ENCODE peak calls at places on chromosomes 12 and 14, in six cellular contexts. R, L, H, Y, X and S are unnamed samples.

GRCh38 chr12:109461049-109461845 is 15.9 kb downstream of the KCTD10 start:
- DNase-seq in X (peak), H (no peak), Y (no peak), L (no peak), R (peak), S (no peak)

GRCh38 chr14:57502581-57503254 is 9.1 kb upstream of the CCDC198 start:
- DNase-seq in L (no peak), Y (no peak), X (no peak), H (no peak), R (no peak), S (no peak)

GRCh38 chr12:27081668-27082091 is 698 bp downstream of the C12orf71 start:
- DNase-seq in L (no peak), Y (peak), X (peak), R (peak), H (no peak), S (peak)

GRCh38 chr14:60095781-60096450 is 4.2 kb downstream of the PCNX4 start:
- DNase-seq in Y (no peak), L (no peak), R (peak), H (no peak), X (peak), S (no peak)

GRCh38 chr12:94059394-94060368 is 88.7 kb upstream of the PLXNC1 start:
- DNase-seq in R (no peak), H (no peak), Y (no peak), X (no peak), L (no peak), S (no peak)

GRCh38 chr12:118357327-118358007 is 15.2 kb downstream of the TAOK3 start:
- DNase-seq in R (peak), Y (no peak), L (no peak), X (peak), H (no peak), S (no peak)

GRCh38 chr14:91281346-91281745 is 36.8 kb upstream of the GPR68 start:
- DNase-seq in X (no peak), L (no peak), R (peak), H (no peak), Y (no peak), S (no peak)

GRCh38 chr14:65356327-65356836 is 56.1 kb upstream of the FUT8 start:
- DNase-seq in Y (peak), R (peak), L (no peak), H (no peak), X (peak), S (peak)

GRCh38 chr12:69910739-69911138 is 85.7 kb downstream of the MYRFL start:
- DNase-seq in R (no peak), Y (no peak), L (no peak), X (no peak), H (no peak), S (no peak)

GRCh38 chr14:72409047-72409446 is 476.8 kb downstream of the RGS6 start:
- DNase-seq in Y (no peak), X (no peak), L (no peak), R (no peak), H (no peak), S (no peak)

GRCh38 chr14:64026600-64026999 is 173.8 kb downstream of the SYNE2 start:
- DNase-seq in H (no peak), R (no peak), L (no peak), Y (no peak), X (no peak), S (no peak)

GRCh38 chr14:32939254-32940065 is 781 bp downstream of the NPAS3 start:
- DNase-seq in Y (peak), R (peak), H (peak), X (peak), L (peak), S (peak)

GRCh38 chr12:4809449-4810218 is 89.4 kb downstream of the GALNT8 start:
- DNase-seq in X (no peak), L (peak), R (no peak), Y (no peak), H (peak), S (peak)

GRCh38 chr14:22641851-22642250 is 2.3 kb downstream of the OR6J1 start:
- DNase-seq in X (no peak), H (no peak), L (no peak), R (no peak), Y (no peak), S (no peak)

GRCh38 chr12:6452908-6453630 is 1.2 kb downstream of the TAPBPL start:
- DNase-seq in H (no peak), X (no peak), Y (no peak), R (no peak), L (no peak), S (no peak)

GRCh38 chr12:85877459-85877858 is 3.4 kb downstream of the NTS start:
- DNase-seq in L (no peak), R (no peak), H (no peak), X (no peak), Y (no peak), S (no peak)

GRCh38 chr14:65230287-65230728 is 128.0 kb upstream of the MAX start:
- DNase-seq in H (no peak), R (no peak), X (no peak), Y (no peak), L (no peak), S (no peak)

GRCh38 chr12:52615208-52615868 is 3.0 kb downstream of the KRT73 start:
- DNase-seq in R (peak), H (peak), L (no peak), Y (no peak), X (no peak), S (peak)
- H2AFZ ChIP-seq in R (no peak), H (no peak), L (no peak), Y (no peak), X (no peak), S (no peak)

GRCh38 chr12:128267651-128268347 is 829 bp downstream of the TMEM132C start:
- DNase-seq in Y (no peak), H (peak), X (no peak), L (no peak), R (no peak), S (peak)
- H3K4ac ChIP-seq in Y (no peak), H (no peak), X (no peak), L (no peak), R (no peak), S (no peak)

DNA sequence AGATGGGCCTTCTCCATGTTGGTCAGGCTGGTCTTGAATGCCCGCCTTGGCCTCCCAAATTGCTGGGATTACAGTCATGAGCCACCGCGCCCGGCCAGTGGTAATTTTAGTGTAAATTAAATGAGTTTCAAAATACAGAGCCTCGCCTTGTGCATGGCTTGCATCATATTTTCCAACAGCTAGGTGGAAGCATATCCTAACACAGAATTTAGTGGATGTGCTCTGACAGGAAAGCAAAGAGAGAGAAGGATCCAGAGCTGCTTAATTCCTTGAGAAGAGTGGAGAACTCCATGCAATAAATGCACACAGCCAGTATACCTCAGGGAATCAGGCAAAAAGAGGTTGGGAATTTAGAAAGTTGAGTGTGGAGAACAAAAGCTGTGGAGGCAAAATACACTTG is 2.5 kb downstream of the OR6C2 start:
- DNase-seq in L (no peak), Y (no peak), X (no peak), H (no peak), R (no peak), S (no peak)
- H2AFZ ChIP-seq in L (no peak), Y (no peak), X (no peak), H (no peak), R (no peak), S (no peak)

DNA sequence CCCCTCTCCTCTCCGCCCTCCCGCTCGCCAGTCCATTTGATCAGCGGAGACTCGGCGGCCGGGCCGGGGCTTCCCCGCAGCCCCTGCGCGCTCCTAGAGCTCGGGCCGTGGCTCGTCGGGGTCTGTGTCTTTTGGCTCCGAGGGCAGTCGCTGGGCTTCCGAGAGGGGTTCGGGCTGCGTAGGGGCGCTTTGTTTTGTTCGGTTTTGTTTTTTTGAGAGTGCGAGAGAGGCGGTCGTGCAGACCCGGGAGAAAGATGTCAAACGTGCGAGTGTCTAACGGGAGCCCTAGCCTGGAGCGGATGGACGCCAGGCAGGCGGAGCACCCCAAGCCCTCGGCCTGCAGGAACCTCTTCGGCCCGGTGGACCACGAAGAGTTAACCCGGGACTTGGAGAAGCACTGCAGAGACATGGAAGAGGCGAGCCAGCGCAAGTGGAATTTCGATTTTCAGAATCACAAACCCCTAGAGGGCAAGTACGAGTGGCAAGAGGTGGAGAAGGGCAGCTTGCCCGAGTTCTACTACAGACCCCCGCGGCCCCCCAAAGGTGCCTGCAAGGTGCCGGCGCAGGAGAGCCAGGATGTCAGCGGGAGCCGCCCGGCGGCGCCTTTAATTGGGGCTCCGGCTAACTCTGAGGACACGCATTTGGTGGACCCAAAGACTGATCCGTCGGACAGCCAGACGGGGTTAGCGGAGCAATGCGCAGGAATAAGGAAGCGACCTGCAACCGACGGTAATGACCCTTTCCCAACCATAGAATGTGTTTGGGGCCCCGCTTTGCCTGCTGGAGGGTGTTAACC is 616 bp downstream of the CDKN1B start:
- DNase-seq in Y (no peak), X (peak), H (peak), L (no peak), R (no peak), S (peak)
- H3K4ac ChIP-seq in Y (peak), X (peak), H (no peak), L (peak), R (peak), S (no peak)

DNA sequence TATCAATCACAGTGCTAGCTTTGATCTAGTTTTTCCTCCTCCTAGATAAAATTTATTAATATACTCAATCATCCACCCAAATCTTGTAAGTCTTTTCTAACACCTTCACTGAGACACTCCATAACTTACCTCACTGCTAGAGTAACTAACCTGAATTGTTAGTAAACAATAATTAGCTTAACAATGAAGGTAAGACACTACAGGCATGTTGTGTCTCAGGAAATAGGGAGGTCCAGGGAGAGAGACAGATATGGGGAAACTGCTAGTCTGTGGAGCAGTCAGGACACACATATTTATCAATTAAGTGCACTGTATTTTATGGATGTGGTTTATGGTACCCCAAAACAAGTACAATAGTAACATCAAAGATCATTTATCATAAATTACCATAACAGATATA is 94.2 kb upstream of the SSTR1 start:
- DNase-seq in L (no peak), X (no peak), R (no peak), H (no peak), Y (no peak), S (no peak)
- H2AFZ ChIP-seq in L (no peak), X (no peak), R (no peak), H (no peak), Y (no peak), S (no peak)